ENCODE peak calls at places on chromosomes 3 and 15, in four cellular contexts. Q is NCI-H510A, B is OCI-LY7, M is EL. G is an unnamed sample.

GRCh38 chr3:116453676-116454346 is 8.5 kb upstream of the LSAMP start:
- DNase-seq in M (no peak), B (no peak), Q (no peak), G (no peak)

GRCh38 chr15:31598620-31599019 is 272.0 kb downstream of the KLF13 start:
- DNase-seq in B (no peak), Q (peak), M (no peak), G (peak)

GRCh38 chr3:142724682-142725351 is 983 bp downstream of the TRPC1 start:
- DNase-seq in B (no peak), M (peak), Q (peak), G (no peak)

GRCh38 chr3:115187149-115187757 is 40.2 kb upstream of the ZBTB20 start:
- DNase-seq in Q (no peak), M (no peak), B (no peak), G (no peak)

GRCh38 chr3:15284121-15284889 is 48.1 kb downstream of the SH3BP5 start:
- DNase-seq in B (no peak), Q (peak), M (peak), G (peak)

GRCh38 chr3:160331127-160331937 is 67.7 kb downstream of the IFT80 start:
- DNase-seq in M (peak), Q (no peak), B (no peak), G (no peak)

GRCh38 chr15:50628421-50628820 is 58.2 kb downstream of the TRPM7 start:
- DNase-seq in M (no peak), Q (no peak), B (no peak), G (no peak)

GRCh38 chr3:128313181-128313725 is 153.4 kb downstream of the DNAJB8 start:
- DNase-seq in Q (no peak), M (no peak), B (no peak), G (no peak)

GRCh38 chr3:181808053-181808452 is 96.3 kb downstream of the SOX2 start:
- DNase-seq in B (peak), Q (peak), M (no peak), G (peak)

GRCh38 chr3:71186816-71187215 is 396.7 kb downstream of the FOXP1 start:
- DNase-seq in Q (no peak), M (no peak), B (no peak), G (no peak)